ENCODE peak calls at places on chromosomes 3 and 15, in six cellular contexts. G, I, J, F, A and S are unnamed samples.

GRCh38 chr3:196192036-196193001 is 18.9 kb downstream of the ZDHHC19 start:
- DNase-seq in A (peak), I (no peak), G (no peak), J (peak), F (no peak), S (no peak)

GRCh38 chr15:99137111-99137546 is 32.2 kb downstream of the SYNM start:
- DNase-seq in A (no peak), G (no peak), I (peak), J (no peak), F (no peak), S (no peak)

GRCh38 chr3:52290596-52291507 is 3.2 kb downstream of the GLYCTK start:
- DNase-seq in G (no peak), F (no peak), J (no peak), A (no peak), I (no peak), S (no peak)

GRCh38 chr15:52362497-52362896 is 66.9 kb upstream of the MYO5C start:
- DNase-seq in J (no peak), A (no peak), F (no peak), G (no peak), I (no peak), S (peak)

GRCh38 chr3:36362973-36363372 is 17.3 kb upstream of the STAC start:
- DNase-seq in I (no peak), J (no peak), A (no peak), G (peak), F (no peak), S (no peak)

GRCh38 chr15:92599394-92599970 is 56.1 kb downstream of the FAM174B start:
- DNase-seq in J (no peak), I (no peak), F (no peak), G (peak), A (no peak), S (peak)

GRCh38 chr3:186461141-186461540 is 83.0 kb downstream of the CRYGS start:
- DNase-seq in G (peak), A (no peak), F (no peak), J (no peak), I (no peak), S (peak)

GRCh38 chr15:58951388-58952060 is 18.0 kb upstream of the SLTM start:
- DNase-seq in F (no peak), I (no peak), A (no peak), G (peak), J (no peak), S (peak)

GRCh38 chr3:77815467-77815866 is 775.6 kb downstream of the ROBO2 start:
- DNase-seq in I (no peak), A (no peak), J (no peak), G (peak), F (peak), S (no peak)